ENCODE peak calls at places on chromosomes 2 and 18, in four cellular contexts. L is left lung, T is Peyer's patch, P is kidney epithelial cell. K is an unnamed sample. For H3K36me3, the result is how much of the 10 kb centered on the place peaks cover.

GRCh38 chr2:215407061-215407460 is 28.8 kb downstream of the FN1 start:
- DNase-seq in L (no peak), T (no peak), P (no peak), K (no peak)

GRCh38 chr2:40439473-40439872 is 12.4 kb downstream of the SLC8A1 start:
- DNase-seq in L (no peak), T (no peak), P (no peak), K (no peak)

GRCh38 chr2:104854507-104855173 is 725 bp downstream of the POU3F3 start:
- DNase-seq in L (no peak), T (no peak), P (no peak), K (no peak)

GRCh38 chr18:36187826-36188721 is 777 bp downstream of the MOCOS start:
- DNase-seq in L (peak), T (peak), P (no peak), K (no peak)

GRCh38 chr18:67509711-67510110 is 6.8 kb downstream of the DSEL start:
- DNase-seq in L (no peak), T (no peak), P (no peak), K (no peak)

GRCh38 chr2:33570681-33571080 is 28.4 kb downstream of the FAM98A start:
- DNase-seq in L (no peak), T (no peak), P (no peak), K (no peak)

GRCh38 chr2:196427996-196428634 is 211.4 kb upstream of the CCDC150 start:
- DNase-seq in L (no peak), T (no peak), P (no peak), K (no peak)

GRCh38 chr2:183250061-183250460 is 125.8 kb downstream of the NUP35 start:
- DNase-seq in L (no peak), T (no peak), P (no peak), K (no peak)

GRCh38 chr18:59520569-59520968 is 161.5 kb upstream of the LMAN1 start:
- DNase-seq in L (no peak), T (no peak), P (no peak), K (no peak)

GRCh38 chr2:205411558-205411957 is 270.7 kb upstream of the NRP2 start:
- DNase-seq in L (no peak), T (peak), P (no peak), K (peak)

GRCh38 chr2:226798422-226799210 is 1.0 kb downstream of the IRS1 start:
- DNase-seq in L (peak), T (peak), P (no peak), K (peak)

GRCh38 chr18:48022021-48022420 is 91.6 kb upstream of the SMAD2 start:
- DNase-seq in L (no peak), T (peak), P (no peak), K (no peak)

GRCh38 chr2:223464071-223464470 is 138.1 kb downstream of the SCG2 start:
- DNase-seq in L (no peak), T (no peak), P (no peak), K (no peak)

GRCh38 chr2:46857871-46858696 is 57.5 kb downstream of the MCFD2 start:
- DNase-seq in L (no peak), T (peak), P (no peak), K (no peak)

GRCh38 chr2:10056439-10056838 is 13.1 kb downstream of the KLF11 start:
- DNase-seq in L (peak), T (no peak), P (no peak), K (peak)

GRCh38 chr2:232299084-232299483 is 79.5 kb upstream of the ALPP start:
- DNase-seq in L (no peak), T (no peak), P (no peak), K (no peak)

GRCh38 chr2:65367517-65367916 is 64.9 kb downstream of the SPRED2 start:
- DNase-seq in L (no peak), T (no peak), P (peak), K (no peak)

GRCh38 chr2:202529389-202529788 is 105.4 kb upstream of the FAM117B start:
- DNase-seq in L (no peak), T (no peak), P (peak), K (no peak)

GRCh38 chr18:48919547-48919946 is 31.2 kb downstream of the SMAD7 start:
- DNase-seq in L (no peak), T (peak), P (no peak), K (no peak)

GRCh38 chr2:1976112-1976511 is 231.8 kb upstream of the PXDN start:
- DNase-seq in L (no peak), T (no peak), P (no peak), K (no peak)

GRCh38 chr2:163711244-163711643 is 24.6 kb downstream of the FIGN start:
- DNase-seq in L (no peak), T (no peak), P (no peak), K (no peak)

GRCh38 chr2:9753665-9754531 is 89.4 kb upstream of the TAF1B start:
- DNase-seq in L (no peak), T (peak), P (no peak), K (no peak)

GRCh38 chr2:191347881-191348280 is 102.7 kb downstream of the MYO1B start:
- DNase-seq in L (no peak), T (no peak), P (no peak), K (no peak)

GRCh38 chr2:70325875-70326274 is 24.0 kb upstream of the FAM136A start:
- DNase-seq in L (no peak), T (no peak), P (no peak), K (no peak)

GRCh38 chr2:12918841-12919445 is 202.2 kb downstream of the TRIB2 start:
- DNase-seq in L (no peak), T (peak), P (no peak), K (peak)

GRCh38 chr2:235127909-235128308 is 176.1 kb downstream of the SH3BP4 start:
- DNase-seq in L (no peak), T (no peak), P (no peak), K (no peak)

DNA sequence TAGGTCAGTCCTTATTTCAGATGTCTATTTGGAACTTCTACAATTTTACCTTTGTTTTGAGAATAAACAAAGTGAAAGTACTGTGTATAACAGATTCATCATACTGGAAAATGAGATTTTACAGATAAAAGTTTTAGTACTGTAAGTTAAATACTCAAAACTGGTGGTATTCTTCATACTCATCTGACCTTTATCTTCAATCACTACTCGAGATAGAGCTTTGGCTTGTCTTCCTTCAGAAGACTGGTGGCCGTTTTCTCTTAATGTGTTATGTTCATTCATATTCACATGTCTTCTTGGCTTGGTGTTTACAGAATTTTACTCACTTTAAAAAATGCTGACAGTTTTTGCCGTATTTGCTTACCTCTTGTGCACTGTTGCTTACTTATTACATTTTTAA is 2.1 kb downstream of the SPOPL start:
- DNase-seq in L (no peak), T (no peak), P (no peak), K (no peak)
- H3K4me3 ChIP-seq in L (peak), T (peak), P (peak), K (peak)

GRCh38 chr2:16554184-16554583 is 111.5 kb downstream of the CYRIA start:
- DNase-seq in L (no peak), T (no peak), P (no peak), K (no peak)

GRCh38 chr2:16552202-16552601 is 113.4 kb downstream of the CYRIA start:
- DNase-seq in L (no peak), T (no peak), P (no peak), K (no peak)

GRCh38 chr2:16548036-16548435 is 117.6 kb downstream of the CYRIA start:
- DNase-seq in L (no peak), T (no peak), P (no peak), K (no peak)

DNA sequence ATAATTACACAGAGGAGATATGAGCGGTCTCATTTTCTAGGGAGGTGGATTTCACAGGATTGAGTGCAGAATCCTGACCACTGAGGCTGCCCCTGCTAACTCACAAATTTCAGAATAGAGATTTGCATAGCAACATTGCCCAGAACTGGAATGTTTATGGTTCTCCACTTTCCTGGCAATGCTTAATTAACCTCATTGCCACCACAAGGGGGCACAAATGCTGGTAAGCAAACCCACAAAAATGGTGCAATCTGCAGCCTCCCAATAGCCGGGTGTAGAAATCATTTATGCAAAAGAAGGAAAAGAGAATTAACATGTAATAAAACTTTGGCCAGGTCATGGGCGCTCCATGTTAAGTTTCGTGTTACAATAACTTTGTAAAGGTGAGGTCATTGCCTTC is 112.4 kb downstream of the CYRIA start:
- DNase-seq in L (no peak), T (peak), P (peak), K (no peak)
- H3K36me3 ChIP-seq in L (under half), T (under half), P (under half), K (under half)

DNA sequence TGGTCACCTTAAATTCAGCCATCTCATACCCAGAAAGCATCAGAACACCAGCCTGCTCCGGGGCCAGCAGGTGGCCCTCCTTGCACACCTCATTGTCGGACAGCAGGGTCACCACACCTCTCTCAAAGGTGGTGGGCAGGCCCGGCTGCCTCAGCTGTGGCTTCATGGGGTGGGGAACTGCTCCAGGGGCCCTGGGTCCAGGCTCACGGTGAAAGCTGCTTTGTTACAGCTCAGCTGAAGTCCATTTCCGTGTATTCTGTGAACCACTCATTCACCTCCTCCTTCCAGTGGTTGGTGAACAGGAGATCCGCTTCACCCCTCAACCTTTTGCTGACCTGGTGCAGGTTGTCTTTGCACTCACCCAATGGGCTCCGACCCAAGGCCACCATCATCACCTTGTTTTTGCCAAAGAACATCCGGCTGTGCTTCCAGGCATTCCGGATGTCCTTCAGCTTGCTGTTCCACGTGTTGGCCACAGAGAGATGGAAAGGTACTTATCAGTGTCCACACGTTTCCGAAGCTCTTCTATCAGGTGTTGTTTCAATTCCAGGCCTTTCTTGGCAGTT is 78.6 kb upstream of the LDLRAD4 start:
- DNase-seq in L (no peak), T (no peak), P (no peak), K (no peak)
- H3K4me3 ChIP-seq in L (no peak), T (no peak), P (no peak), K (no peak)

DNA sequence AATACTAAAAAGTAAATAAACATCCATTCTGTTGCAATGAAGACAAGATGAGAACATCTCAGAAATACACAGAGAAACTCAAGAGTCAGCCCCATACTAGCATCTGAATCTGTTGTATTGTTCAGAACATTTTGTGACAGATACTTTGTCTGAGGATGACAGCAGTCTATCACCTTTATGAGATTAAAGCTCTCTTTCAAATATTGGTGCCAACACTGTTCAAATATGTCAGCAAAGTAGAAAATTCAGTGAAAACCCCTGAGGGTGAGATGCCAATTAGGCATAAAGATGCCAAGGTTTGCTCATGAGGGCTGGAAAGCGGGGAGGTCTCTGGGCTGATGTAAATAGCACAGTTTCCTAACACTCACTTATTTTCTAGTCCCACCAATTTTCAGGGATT is 1054.2 kb upstream of the CRIM1 start:
- DNase-seq in L (no peak), T (no peak), P (no peak), K (no peak)
- H3K36me3 ChIP-seq in L (under half), T (under half), P (under half), K (under half)